ENCODE peak calls at places on chromosomes 7 and 10, in four cellular contexts. R is tibial nerve; L is GM23248; B is activated T-cell treated with anti-CD3 and anti-CD28 coated beads, Interleukin-2, amount 50 U/mL, for 72 hours. J is an unnamed sample.

GRCh38 chr7:69109131-69109740 is 489.0 kb upstream of the AUTS2 start:
- DNase-seq in R (no peak), L (no peak), B (no peak), J (no peak)

GRCh38 chr10:116831086-116831485 is 18.2 kb upstream of the ENO4 start:
- DNase-seq in R (no peak), L (no peak), B (no peak), J (no peak)

GRCh38 chr7:105454921-105455320 is 66.2 kb upstream of the SRPK2 start:
- DNase-seq in R (no peak), L (peak; percentile 1), B (no peak), J (no peak)

GRCh38 chr7:70568674-70569334 is 563.1 kb upstream of the GALNT17 start:
- DNase-seq in R (no peak), L (no peak), B (no peak), J (no peak)

GRCh38 chr10:43292745-43293676 is 26.1 kb upstream of the RASGEF1A start:
- DNase-seq in R (peak; percentile 56), L (peak; percentile 72), B (peak; percentile 48), J (peak; percentile 41)

GRCh38 chr10:132446661-132447445 is 49.9 kb downstream of the PWWP2B start:
- DNase-seq in R (no peak), L (peak; percentile 57), B (peak; percentile 80), J (peak; percentile 86)

GRCh38 chr7:65731562-65732035 is 141.3 kb upstream of the VKORC1L1 start:
- DNase-seq in R (no peak), L (peak; percentile 8), B (peak; percentile 14), J (peak; percentile 25)

GRCh38 chr7:18900236-18900635 is 217.2 kb downstream of the TWIST1 start:
- DNase-seq in R (no peak), L (no peak), B (no peak), J (no peak)

GRCh38 chr10:129864601-129865126 is 99.4 kb downstream of the EBF3 start:
- DNase-seq in R (no peak), L (peak; percentile 31), B (no peak), J (no peak)

GRCh38 chr7:12712236-12712635 is 24.8 kb downstream of the ARL4A start:
- DNase-seq in R (no peak), L (no peak), B (no peak), J (no peak)

GRCh38 chr10:124523301-124523871 is 61.8 kb downstream of the LHPP start:
- DNase-seq in R (peak; percentile 15), L (peak; percentile 22), B (no peak), J (no peak)

GRCh38 chr10:35307297-35307696 is 29.0 kb upstream of the CCNY start:
- DNase-seq in R (no peak), L (peak; percentile 68), B (no peak), J (no peak)

GRCh38 chr7:91946549-91946948 is 5.9 kb downstream of the AKAP9 start:
- DNase-seq in R (no peak), L (no peak), B (no peak), J (no peak)

GRCh38 chr7:47941136-47941844 is 7.0 kb downstream of the PKD1L1 start:
- DNase-seq in R (no peak), L (peak; percentile 93), B (no peak), J (no peak)

GRCh38 chr7:139613971-139614411 is 90.5 kb downstream of the CLEC2L start:
- DNase-seq in R (no peak), L (no peak), B (no peak), J (no peak)

J was measured in stimulated activated naive CD8-positive, alpha-beta T cell treated with anti-CD3 and anti-CD28 coated beads, Interleukin-15, Interleukin-2, amounts not matched to agents 100 U/mL and 50 U/mL, for 24 hours.